ENCODE peak calls at places on chromosomes 13 and 19, in five cellular contexts. One of them, this sample, is unnamed.

GRCh38 chr13:76879211-76879875 is 6.9 kb downstream of the KCTD12 start:
- DNase-seq in GM23338: no peak
- DNase-seq in dorsolateral prefrontal cortex: no peak
- DNase-seq in hepatocyte: peak
- DNase-seq in GM12878: peak
- DNase-seq in this sample: peak

GRCh38 chr19:33654840-33655508 is 33.2 kb downstream of the CHST8 start:
- DNase-seq in GM23338: no peak
- DNase-seq in GM12878: no peak
- DNase-seq in hepatocyte: no peak
- DNase-seq in dorsolateral prefrontal cortex: no peak
- DNase-seq in this sample: no peak

GRCh38 chr13:110415669-110416068 is 108.6 kb downstream of the COL4A2 start:
- DNase-seq in GM23338: peak
- DNase-seq in hepatocyte: peak
- DNase-seq in GM12878: no peak
- DNase-seq in dorsolateral prefrontal cortex: no peak
- DNase-seq in this sample: no peak

GRCh38 chr13:112159575-112160547 is 92.9 kb downstream of the SOX1 start:
- DNase-seq in dorsolateral prefrontal cortex: no peak
- DNase-seq in GM23338: peak
- DNase-seq in GM12878: no peak
- DNase-seq in hepatocyte: peak
- DNase-seq in this sample: no peak

GRCh38 chr13:68608147-68608546 is 1378.0 kb upstream of the PCDH9 start:
- DNase-seq in GM23338: no peak
- DNase-seq in hepatocyte: no peak
- DNase-seq in dorsolateral prefrontal cortex: no peak
- DNase-seq in GM12878: no peak
- DNase-seq in this sample: no peak

GRCh38 chr13:20487927-20488326 is 37.7 kb downstream of the CRYL1 start:
- DNase-seq in GM12878: no peak
- DNase-seq in dorsolateral prefrontal cortex: peak
- DNase-seq in hepatocyte: no peak
- DNase-seq in GM23338: no peak
- DNase-seq in this sample: no peak

GRCh38 chr19:9808855-9809646 is 9.8 kb downstream of the FBXL12 start:
- DNase-seq in GM23338: no peak
- DNase-seq in dorsolateral prefrontal cortex: no peak
- DNase-seq in hepatocyte: no peak
- DNase-seq in GM12878: no peak
- DNase-seq in this sample: no peak

GRCh38 chr19:23520441-23520840 is 125.2 kb upstream of the ZNF91 start:
- DNase-seq in GM23338: no peak
- DNase-seq in GM12878: no peak
- DNase-seq in hepatocyte: no peak
- DNase-seq in dorsolateral prefrontal cortex: no peak
- DNase-seq in this sample: no peak

GRCh38 chr13:40190656-40191100 is 475.8 kb downstream of the FOXO1 start:
- DNase-seq in dorsolateral prefrontal cortex: peak
- DNase-seq in GM12878: no peak
- DNase-seq in hepatocyte: peak
- DNase-seq in GM23338: no peak
- DNase-seq in this sample: peak

GRCh38 chr13:30792257-30793000 is 57.1 kb downstream of the ALOX5AP start:
- DNase-seq in GM23338: peak
- DNase-seq in hepatocyte: peak
- DNase-seq in GM12878: no peak
- DNase-seq in dorsolateral prefrontal cortex: peak
- DNase-seq in this sample: peak
- TF ChIP-seq CTCF in GM23338: no peak
- TF ChIP-seq CTCF in hepatocyte: peak
- TF ChIP-seq CTCF in GM12878: no peak
- TF ChIP-seq CTCF in dorsolateral prefrontal cortex: peak
- TF ChIP-seq CTCF in this sample: peak

GRCh38 chr13:75541961-75542360 is 4.3 kb upstream of the COMMD6 start:
- DNase-seq in GM12878: no peak
- DNase-seq in dorsolateral prefrontal cortex: no peak
- DNase-seq in hepatocyte: no peak
- DNase-seq in GM23338: no peak
- DNase-seq in this sample: no peak

GRCh38 chr13:75541287-75541686 is 3.6 kb upstream of the COMMD6 start:
- DNase-seq in dorsolateral prefrontal cortex: no peak
- DNase-seq in hepatocyte: no peak
- DNase-seq in GM23338: no peak
- DNase-seq in GM12878: no peak
- DNase-seq in this sample: no peak

GRCh38 chr13:75533866-75534265 is 3.8 kb downstream of the COMMD6 start:
- DNase-seq in GM23338: no peak
- DNase-seq in dorsolateral prefrontal cortex: no peak
- DNase-seq in GM12878: no peak
- DNase-seq in hepatocyte: no peak
- DNase-seq in this sample: no peak

DNA sequence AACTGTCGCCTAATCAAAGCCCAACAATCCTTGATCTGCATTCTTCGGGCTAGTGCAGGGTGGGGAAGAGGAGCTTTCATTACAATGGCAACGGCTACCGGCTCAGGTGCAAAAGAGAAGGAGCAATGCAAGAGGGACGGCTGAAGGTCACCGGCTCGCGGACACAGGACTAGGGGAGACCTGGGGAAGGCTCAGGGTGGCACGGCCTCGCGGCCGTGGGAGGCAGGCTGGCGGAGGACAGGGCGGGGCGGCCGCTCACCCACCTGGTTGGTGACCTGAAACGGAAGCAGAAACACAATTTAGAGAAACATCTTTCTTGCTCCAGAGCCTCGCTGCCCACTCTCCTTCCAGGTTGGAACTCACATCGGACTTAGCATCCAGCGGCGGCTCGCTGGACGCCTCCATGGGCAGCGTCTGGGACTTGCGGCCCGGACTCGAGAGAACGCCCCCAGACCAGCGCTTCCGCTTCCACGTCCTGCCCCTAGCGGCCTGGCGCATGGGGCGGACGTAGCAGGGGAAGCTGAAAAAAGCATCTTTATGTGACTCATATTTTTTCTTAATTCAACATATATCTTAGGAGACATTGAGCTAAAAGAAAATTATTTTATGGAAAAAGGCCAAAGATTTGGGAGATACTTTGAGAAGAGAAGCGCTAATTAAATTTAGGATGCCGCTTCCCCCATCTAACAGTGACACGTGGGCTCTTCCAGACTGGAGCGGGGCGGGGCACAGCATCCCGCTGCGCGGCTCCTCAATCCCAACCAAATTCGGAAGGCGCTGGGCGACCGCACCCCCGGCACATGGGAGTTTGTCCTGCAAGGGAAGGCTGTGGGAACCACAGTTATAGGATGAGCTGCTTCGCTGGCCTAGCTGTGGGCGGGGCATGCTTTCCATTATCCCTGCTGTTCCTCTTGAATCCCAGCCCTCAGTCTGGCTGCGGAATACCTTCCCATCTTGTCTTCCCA is at the start of gene COMMD6:
- DNase-seq in GM23338: peak
- DNase-seq in dorsolateral prefrontal cortex: peak
- DNase-seq in hepatocyte: peak
- DNase-seq in GM12878: peak
- DNase-seq in this sample: peak
- TF ChIP-seq CTCF in GM23338: no peak
- TF ChIP-seq CTCF in dorsolateral prefrontal cortex: peak
- TF ChIP-seq CTCF in hepatocyte: no peak
- TF ChIP-seq CTCF in GM12878: no peak
- TF ChIP-seq CTCF in this sample: peak

GRCh38 chr19:45901912-45902650 is at the start of gene MYPOP:
- DNase-seq in dorsolateral prefrontal cortex: no peak
- DNase-seq in GM12878: no peak
- DNase-seq in GM23338: peak
- DNase-seq in hepatocyte: peak
- DNase-seq in this sample: no peak
- TF ChIP-seq CTCF in dorsolateral prefrontal cortex: no peak
- TF ChIP-seq CTCF in GM12878: no peak
- TF ChIP-seq CTCF in GM23338: no peak
- TF ChIP-seq CTCF in hepatocyte: no peak
- TF ChIP-seq CTCF in this sample: no peak

GRCh38 chr19:50255115-50255514 is 51.7 kb downstream of the MYH14 start:
- DNase-seq in hepatocyte: no peak
- DNase-seq in dorsolateral prefrontal cortex: no peak
- DNase-seq in GM12878: no peak
- DNase-seq in GM23338: peak
- DNase-seq in this sample: no peak
- TF ChIP-seq CTCF in hepatocyte: no peak
- TF ChIP-seq CTCF in dorsolateral prefrontal cortex: no peak
- TF ChIP-seq CTCF in GM12878: no peak
- TF ChIP-seq CTCF in GM23338: peak
- TF ChIP-seq CTCF in this sample: no peak